ENCODE peak calls at places on chromosome 9, in seven cellular contexts. M is foreskin keratinocyte, H is testis, A is OCI-LY7, X is IMR-90, T is cardiac muscle cell, B is lower lobe of right lung. N is an unnamed sample.
A peak's percentile ranks its signal among the peaks of the same experiment; 100 is the strongest.

GRCh38 chr9:111232997-111233790 is 96.8 kb downstream of the OR2K2 start:
- DNase-seq in X (no peak), H (peak; percentile 25), M (no peak), A (no peak), B (no peak), T (peak; percentile 5), N (no peak)

GRCh38 chr9:137484551-137485315 is 25.6 kb upstream of the NSMF start:
- DNase-seq in X (no peak), T (no peak), B (peak; percentile 41), A (no peak), M (no peak), H (no peak), N (no peak)

GRCh38 chr9:37251452-37251851 is 131.1 kb downstream of the ZCCHC7 start:
- DNase-seq in T (no peak), H (no peak), B (no peak), X (no peak), A (no peak), M (no peak), N (no peak)

GRCh38 chr9:127980706-127981558 is at the start of gene EEIG1:
- DNase-seq in H (peak; percentile 97), M (no peak), X (peak; percentile 86), B (peak; percentile 95), A (peak; percentile 96), T (peak; percentile 94), N (peak; percentile 97)

GRCh38 chr9:115142502-115143265 is 24.7 kb upstream of the TNC start:
- DNase-seq in A (no peak), H (peak; percentile 19), B (no peak), M (no peak), T (no peak), X (no peak), N (no peak)

GRCh38 chr9:36029765-36030528 is 6.8 kb upstream of the RECK start:
- DNase-seq in H (no peak), T (peak; percentile 96), X (peak; percentile 99), B (no peak), A (no peak), M (peak; percentile 92), N (peak; percentile 18)

GRCh38 chr9:78406933-78407332 is 110.0 kb downstream of the PSAT1 start:
- DNase-seq in B (peak; percentile 51), M (no peak), T (peak; percentile 1), A (no peak), X (no peak), H (no peak), N (peak; percentile 64)

GRCh38 chr9:72351538-72352453 is 13.2 kb downstream of the ZFAND5 start:
- DNase-seq in T (no peak), B (no peak), A (no peak), H (no peak), M (peak; percentile 47), X (peak; percentile 91), N (no peak)

GRCh38 chr9:117825609-117826347 is 121.6 kb downstream of the TLR4 start:
- DNase-seq in X (no peak), M (no peak), H (no peak), B (no peak), T (no peak), A (no peak), N (no peak)

GRCh38 chr9:79233542-79233941 is 338.2 kb upstream of the TLE4 start:
- DNase-seq in T (peak; percentile 77), A (peak; percentile 8), B (no peak), X (peak; percentile 27), M (no peak), H (peak; percentile 47), N (no peak)

GRCh38 chr9:36268007-36268427 is 9.8 kb upstream of the GNE start:
- DNase-seq in X (peak; percentile 71), T (peak; percentile 22), A (no peak), H (no peak), M (peak; percentile 51), B (no peak), N (peak; percentile 17)

GRCh38 chr9:74666625-74667316 is 169.6 kb downstream of the RORB start:
- DNase-seq in B (no peak), X (peak; percentile 40), T (peak; percentile 5), A (no peak), M (no peak), H (no peak), N (peak; percentile 42)

GRCh38 chr9:35258665-35259474 is 97.1 kb downstream of the UNC13B start:
- DNase-seq in B (peak; percentile 78), M (peak; percentile 11), H (peak; percentile 84), T (peak; percentile 86), A (peak; percentile 63), X (peak; percentile 66), N (peak; percentile 95)

GRCh38 chr9:27421567-27421966 is 102.5 kb upstream of the IFNK start:
- DNase-seq in X (no peak), M (peak; percentile 91), A (no peak), H (no peak), B (no peak), T (no peak), N (no peak)

GRCh38 chr9:33946779-33947535 is 101.7 kb downstream of the UBAP2 start:
- DNase-seq in X (peak; percentile 98), A (no peak), T (peak; percentile 94), B (no peak), H (no peak), M (peak; percentile 67), N (no peak)

GRCh38 chr9:14768561-14769234 is 46.2 kb upstream of the CER1 start:
- DNase-seq in B (no peak), X (peak; percentile 51), T (peak; percentile 76), H (peak; percentile 21), A (peak; percentile 52), M (no peak), N (peak; percentile 57)

GRCh38 chr9:70589571-70590263 is 175.3 kb upstream of the KLF9 start:
- DNase-seq in T (peak; percentile 89), A (no peak), B (no peak), H (no peak), M (peak; percentile 30), X (peak; percentile 90), N (no peak)

GRCh38 chr9:113587471-113588031 is 124.0 kb downstream of the RGS3 start:
- DNase-seq in T (peak; percentile 61), B (peak; percentile 54), M (no peak), A (peak; percentile 57), X (peak; percentile 38), H (no peak), N (no peak)

GRCh38 chr9:125066839-125067619 is 76.3 kb downstream of the SCAI start:
- DNase-seq in B (no peak), M (no peak), A (no peak), T (peak; percentile 17), H (no peak), X (peak; percentile 47), N (no peak)

GRCh38 chr9:112890106-112891081 is at the start of gene SLC46A2:
- DNase-seq in A (no peak), H (peak; percentile 85), M (no peak), X (no peak), B (peak; percentile 86), T (no peak), N (no peak)

GRCh38 chr9:110977259-110977709 is 61.0 kb downstream of the LPAR1 start:
- DNase-seq in H (peak; percentile 55), A (no peak), B (no peak), X (peak; percentile 91), M (peak; percentile 78), T (peak; percentile 70), N (peak; percentile 21)

GRCh38 chr9:131420913-131421312 is 27.0 kb downstream of the PRRC2B start:
- DNase-seq in X (peak; percentile 60), A (no peak), B (no peak), M (no peak), H (no peak), T (peak; percentile 66), N (peak; percentile 67)
- H3K4me1 ChIP-seq in X (peaks cover 49% of the 10 kb centered on the region), A (peaks cover 15% of the 10 kb centered on the region), B (peaks cover 79% of the 10 kb centered on the region), M (peaks cover 27% of the 10 kb centered on the region), H (peaks cover 71% of the 10 kb centered on the region), T (peaks cover 58% of the 10 kb centered on the region), N (peaks cover 54% of the 10 kb centered on the region)

DNA sequence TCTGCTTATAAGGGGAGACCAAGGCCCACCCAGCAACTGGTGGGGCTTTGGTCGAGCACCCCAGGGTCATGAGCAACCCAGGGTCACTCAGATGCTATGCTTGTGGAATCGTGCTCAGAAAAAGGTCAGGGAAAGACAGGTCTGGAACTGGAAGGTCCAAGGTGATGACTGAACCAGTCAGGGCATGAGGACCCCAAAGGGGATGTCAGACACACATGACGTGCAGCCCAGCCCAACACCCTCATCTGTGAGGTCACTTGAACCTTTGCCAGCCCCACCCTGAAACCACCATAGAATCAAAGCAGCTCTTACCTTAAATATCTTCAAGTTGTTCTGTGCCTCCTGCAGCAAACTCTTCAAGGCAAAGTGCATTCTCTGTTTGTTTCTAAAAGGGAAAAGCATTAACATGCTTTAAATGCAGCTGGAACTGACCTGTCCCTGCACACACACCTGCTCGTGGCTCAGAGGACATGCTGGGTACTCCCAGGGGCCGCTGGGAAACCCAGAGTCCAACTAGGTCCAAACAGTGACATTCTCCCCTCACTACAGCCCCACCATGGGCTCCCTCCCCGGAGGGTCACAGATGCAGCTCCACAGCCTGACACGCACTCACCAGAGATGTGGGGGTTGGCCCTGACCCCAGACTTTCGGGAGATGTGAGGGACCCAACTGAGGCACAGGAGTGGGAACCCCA is 29.4 kb downstream of the IPPK start:
- DNase-seq in A (no peak), B (peak; percentile 37), M (no peak), H (no peak), X (no peak), T (no peak), N (no peak)
- TF ChIP-seq CTCF in A (no peak), B (no peak), M (no peak), H (no peak), X (no peak), T (no peak), N (no peak)

GRCh38 chr9:121728916-121729315 is 77.5 kb downstream of the DAB2IP start:
- DNase-seq in M (no peak), H (no peak), T (no peak), B (no peak), X (no peak), A (no peak), N (no peak)

GRCh38 chr9:121731090-121731489 is 79.7 kb downstream of the DAB2IP start:
- DNase-seq in M (no peak), A (peak; percentile 71), B (no peak), X (no peak), T (no peak), H (no peak), N (no peak)

GRCh38 chr9:121729769-121730168 is 78.3 kb downstream of the DAB2IP start:
- DNase-seq in T (no peak), A (no peak), M (no peak), H (no peak), B (no peak), X (no peak), N (no peak)

GRCh38 chr9:121731919-121732318 is 80.5 kb downstream of the DAB2IP start:
- DNase-seq in H (no peak), M (no peak), B (no peak), T (no peak), A (no peak), X (no peak), N (no peak)

DNA sequence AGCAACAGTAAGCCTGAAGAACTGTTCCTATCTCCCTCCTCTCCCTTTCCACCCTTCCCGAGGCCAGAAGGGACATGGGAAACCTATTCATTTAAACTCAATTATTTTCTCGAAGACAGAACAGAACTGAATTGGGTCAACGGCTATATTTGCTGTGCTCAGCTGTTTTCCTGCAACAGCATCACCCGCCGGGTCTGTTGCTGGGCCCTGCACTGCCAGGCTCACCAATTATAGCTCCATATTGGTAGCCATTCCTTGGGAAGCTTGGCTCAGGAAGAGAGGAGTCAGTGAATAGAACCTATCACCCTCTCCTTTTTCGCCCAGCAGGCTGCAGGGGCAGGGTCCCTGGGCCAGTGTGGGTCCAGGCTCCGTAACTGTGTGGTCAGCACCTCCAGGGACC is 78.8 kb downstream of the DAB2IP start:
- DNase-seq in T (no peak), M (no peak), X (no peak), B (no peak), H (no peak), A (no peak), N (no peak)
- H3K4me1 ChIP-seq in T (peaks cover 4% of the 10 kb centered on the region), M (peaks cover 13% of the 10 kb centered on the region), X (peaks cover 19% of the 10 kb centered on the region), B (peaks cover 87% of the 10 kb centered on the region), H (peaks cover 47% of the 10 kb centered on the region), A (peaks cover 39% of the 10 kb centered on the region), N (no peaks in the 10 kb centered on the region)

GRCh38 chr9:108410161-108410560 is 445.6 kb downstream of the ACTL7B start:
- DNase-seq in B (no peak), M (no peak), T (no peak), X (no peak), A (no peak), H (no peak), N (no peak)
- TF ChIP-seq CTCF in B (no peak), M (peak; percentile 40), T (no peak), X (no peak), A (no peak), H (no peak), N (no peak)

N was measured in adrenal gland.